ENCODE peak calls at places on chromosomes 1 and 21, in six cellular contexts. X, Q, E, T, L and Z are unnamed samples. For H3K4me1, the result is how much of the 10 kb centered on the place peaks cover.

GRCh38 chr1:99571092-99571734 is 74.7 kb upstream of the PALMD start:
- DNase-seq in X (no peak), Q (no peak), E (no peak), T (no peak), L (no peak), Z (no peak)

GRCh38 chr1:111761717-111762116 is 6.0 kb downstream of the DDX20 start:
- DNase-seq in X (no peak), Q (no peak), E (no peak), T (no peak), L (no peak), Z (no peak)

GRCh38 chr1:41783189-41783639 is 135.5 kb downstream of the HIVEP3 start:
- DNase-seq in X (no peak), Q (no peak), E (no peak), T (no peak), L (no peak), Z (peak)

GRCh38 chr1:210674151-210674550 is 345.4 kb downstream of the HHAT start:
- DNase-seq in X (no peak), Q (no peak), E (no peak), T (no peak), L (no peak), Z (no peak)

GRCh38 chr1:22210176-22210575 is 67.3 kb upstream of the WNT4 start:
- DNase-seq in X (no peak), Q (no peak), E (no peak), T (no peak), L (no peak), Z (no peak)

GRCh38 chr1:230375795-230376194 is 50.3 kb downstream of the PGBD5 start:
- DNase-seq in X (no peak), Q (no peak), E (no peak), T (no peak), L (no peak), Z (no peak)

GRCh38 chr1:116208136-116208535 is 96.9 kb downstream of the MAB21L3 start:
- DNase-seq in X (no peak), Q (no peak), E (no peak), T (no peak), L (no peak), Z (no peak)

GRCh38 chr1:227191607-227192006 is 126.7 kb downstream of the CDC42BPA start:
- DNase-seq in X (no peak), Q (no peak), E (no peak), T (no peak), L (no peak), Z (no peak)

GRCh38 chr1:99363531-99363930 is 99.2 kb downstream of the PLPPR4 start:
- DNase-seq in X (no peak), Q (no peak), E (no peak), T (no peak), L (no peak), Z (no peak)

GRCh38 chr1:186605762-186606350 is 74.4 kb downstream of the PTGS2 start:
- DNase-seq in X (peak), Q (no peak), E (peak), T (peak), L (no peak), Z (peak)

GRCh38 chr1:98315309-98315708 is 346.2 kb upstream of the SNX7 start:
- DNase-seq in X (no peak), Q (no peak), E (no peak), T (no peak), L (no peak), Z (no peak)

GRCh38 chr1:98316286-98316685 is 345.2 kb upstream of the SNX7 start:
- DNase-seq in X (no peak), Q (no peak), E (no peak), T (no peak), L (no peak), Z (no peak)

DNA sequence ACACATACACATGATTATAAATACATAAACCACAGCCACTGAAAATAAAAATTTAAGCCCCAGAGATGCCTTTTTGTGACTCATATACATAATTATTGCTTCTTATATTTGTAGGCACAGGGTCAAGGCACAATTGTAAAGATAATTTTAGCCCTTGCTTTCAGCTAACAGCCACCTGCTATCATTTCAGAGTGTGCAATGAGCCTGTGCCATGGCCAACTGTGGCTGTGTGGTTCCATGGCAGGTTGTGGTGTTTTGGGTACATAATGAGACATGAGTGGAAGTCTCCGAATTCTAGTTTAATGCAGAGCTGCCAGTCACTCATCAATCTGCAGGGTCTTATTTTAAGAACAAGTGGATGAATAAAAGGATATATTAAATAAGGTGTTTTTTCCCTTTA is 346.9 kb upstream of the SNX7 start:
- DNase-seq in X (no peak), Q (no peak), E (no peak), T (no peak), L (no peak), Z (no peak)
- TF ChIP-seq EP300 in X (no peak), Q (no peak), E (no peak), T (no peak), L (no peak), Z (no peak)

GRCh38 chr1:6683434-6683833 is 18.2 kb downstream of the DNAJC11 start:
- DNase-seq in X (no peak), Q (no peak), E (no peak), T (no peak), L (no peak), Z (no peak)

GRCh38 chr1:6688001-6688400 is 13.6 kb downstream of the DNAJC11 start:
- DNase-seq in X (no peak), Q (no peak), E (no peak), T (no peak), L (no peak), Z (no peak)

GRCh38 chr1:6685381-6685780 is 16.2 kb downstream of the DNAJC11 start:
- DNase-seq in X (no peak), Q (peak), E (no peak), T (no peak), L (no peak), Z (no peak)

GRCh38 chr1:6688757-6689156 is 12.9 kb downstream of the DNAJC11 start:
- DNase-seq in X (no peak), Q (no peak), E (no peak), T (no peak), L (no peak), Z (no peak)

GRCh38 chr1:6686294-6686693 is 15.3 kb downstream of the DNAJC11 start:
- DNase-seq in X (no peak), Q (no peak), E (no peak), T (no peak), L (no peak), Z (no peak)
- TF ChIP-seq CHD2 in X (no peak), Q (no peak), E (no peak), T (no peak), L (no peak), Z (no peak)

DNA sequence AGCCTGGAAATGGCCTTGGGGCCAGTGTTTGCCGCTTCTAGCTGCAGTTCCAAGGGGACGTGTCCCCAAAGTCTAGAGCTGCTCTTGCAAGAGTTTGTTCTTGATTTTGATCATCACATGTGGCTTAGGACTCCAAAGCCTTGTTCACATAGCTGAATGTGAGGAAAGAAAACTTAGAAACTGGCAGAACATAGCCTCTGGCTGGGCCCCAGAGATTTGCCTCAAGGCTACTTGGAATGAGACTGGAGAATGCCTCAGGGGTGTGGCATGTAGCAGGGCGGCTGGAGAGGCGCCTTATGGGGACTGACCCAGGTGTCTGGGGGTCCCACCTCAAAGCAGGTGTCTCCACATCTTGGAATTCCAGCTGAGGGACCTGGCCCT is 2.3 kb downstream of the PDXK start:
- DNase-seq in X (no peak), Q (no peak), E (no peak), T (no peak), L (no peak), Z (no peak)
- H3K4me1 ChIP-seq in X (under half), Q (under half), E (under half), T (under half), L (half or more), Z (half or more)

DNA sequence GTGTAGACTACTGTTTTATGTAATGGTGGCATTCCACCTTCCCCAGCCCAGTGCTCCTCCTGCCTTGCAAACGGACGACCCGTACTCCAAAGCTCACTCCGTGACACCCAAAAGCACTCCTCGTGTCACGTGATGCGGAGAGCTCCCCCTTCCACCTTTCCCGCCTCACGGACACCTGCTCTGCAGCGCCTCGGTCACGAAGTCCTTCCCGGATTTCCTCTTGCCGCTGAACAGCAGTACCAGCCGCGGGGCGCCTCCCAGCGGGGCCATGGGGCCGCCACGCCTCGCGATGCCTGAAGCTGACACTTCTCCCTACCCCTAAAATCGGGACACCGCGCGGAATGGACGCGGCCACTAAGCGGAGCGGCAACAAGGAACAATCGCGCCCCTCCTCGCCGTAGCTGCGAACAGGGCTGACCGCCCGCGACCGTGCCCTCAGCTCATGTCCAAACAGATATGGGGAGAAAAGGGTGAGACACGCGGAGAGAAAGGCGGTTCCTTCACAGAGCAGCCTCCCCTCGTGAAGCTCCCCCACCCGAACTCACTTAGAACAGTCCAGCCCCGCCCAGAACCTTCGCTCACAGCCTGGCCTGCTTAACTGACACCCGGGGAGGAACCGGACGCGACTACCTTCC is at the start of gene PMVK:
- DNase-seq in X (peak), Q (peak), E (peak), T (peak), L (peak), Z (peak)
- TF ChIP-seq EP300 in X (no peak), Q (no peak), E (no peak), T (no peak), L (peak), Z (no peak)

GRCh38 chr21:36297555-36297937 is 22.5 kb upstream of the MORC3 start:
- DNase-seq in X (no peak), Q (no peak), E (no peak), T (no peak), L (peak), Z (no peak)

GRCh38 chr21:36297938-36298572 is 21.9 kb upstream of the MORC3 start:
- DNase-seq in X (peak), Q (peak), E (no peak), T (no peak), L (peak), Z (no peak)
- TF ChIP-seq CHD2 in X (no peak), Q (no peak), E (no peak), T (no peak), L (peak), Z (no peak)

DNA sequence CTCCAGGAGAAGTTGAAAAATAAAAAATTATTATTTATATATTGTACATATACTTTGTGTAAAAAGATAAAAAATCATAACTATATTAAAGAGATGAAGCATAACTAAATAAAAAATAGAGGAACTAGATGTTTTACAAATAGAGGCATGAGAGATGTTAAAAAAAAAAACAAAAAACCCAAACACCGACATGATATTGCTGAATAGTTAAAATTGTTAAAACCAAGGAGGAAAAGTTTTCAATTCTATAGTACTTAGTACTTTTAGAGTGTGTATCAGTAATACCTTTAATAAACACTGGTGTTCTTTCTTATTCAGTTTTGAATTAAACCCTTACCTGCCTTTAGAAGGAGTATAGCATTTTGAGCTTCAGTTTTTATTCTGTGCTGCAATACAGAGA is 32.1 kb downstream of the BACH1 start:
- DNase-seq in X (no peak), Q (no peak), E (no peak), T (no peak), L (no peak), Z (no peak)
- H3K4me1 ChIP-seq in X (under half), Q (under half), E (under half), T (under half), L (under half), Z (under half)

GRCh38 chr1:27485363-27485762 is 4.6 kb downstream of the WASF2 start:
- DNase-seq in X (no peak), Q (no peak), E (no peak), T (no peak), L (no peak), Z (no peak)
- TF ChIP-seq EP300 in X (no peak), Q (no peak), E (no peak), T (no peak), L (no peak), Z (no peak)

GRCh38 chr1:6724517-6725141 is 23.0 kb upstream of the DNAJC11 start:
- DNase-seq in X (peak), Q (no peak), E (no peak), T (no peak), L (no peak), Z (peak)
- TF ChIP-seq CHD2 in X (no peak), Q (no peak), E (no peak), T (no peak), L (no peak), Z (no peak)

GRCh38 chr1:56573311-56573710 is 6.1 kb downstream of the PLPP3 start:
- DNase-seq in X (no peak), Q (no peak), E (peak), T (no peak), L (no peak), Z (no peak)
- H3K4me1 ChIP-seq in X (half or more), Q (under half), E (under half), T (under half), L (under half), Z (half or more)